ENCODE peak calls at places on chromosomes 11 and 22, in five cellular contexts. B is D721Med, X is thoracic aorta, L is mesothelial cell of epicardium, C is Calu3. K is an unnamed sample.

GRCh38 chr11:22192642-22193347 is at the start of gene ANO5:
- DNase-seq in X (peak; percentile 7), B (peak; percentile 51), L (peak; percentile 40), C (peak; percentile 77), K (peak; percentile 66)

GRCh38 chr11:86804871-86805415 is 4.6 kb downstream of the PRSS23 start:
- DNase-seq in X (no peak), C (no peak), L (no peak), B (no peak), K (no peak)

GRCh38 chr11:66043008-66043906 is 5.7 kb downstream of the GAL3ST3 start:
- DNase-seq in L (no peak), X (no peak), B (no peak), C (no peak), K (no peak)

GRCh38 chr22:40416267-40416570 is 45.8 kb downstream of the SGSM3 start:
- DNase-seq in L (no peak), C (no peak), B (no peak), X (no peak), K (no peak)

GRCh38 chr11:70205049-70205725 is 2.1 kb downstream of the FADD start:
- DNase-seq in X (no peak), B (no peak), C (no peak), L (no peak), K (no peak)

GRCh38 chr11:1744137-1744878 is 6.1 kb downstream of the IFITM10 start:
- DNase-seq in B (no peak), L (no peak), C (no peak), X (no peak), K (no peak)

GRCh38 chr11:129313588-129314288 is 61.9 kb upstream of the BARX2 start:
- DNase-seq in X (no peak), L (no peak), B (no peak), C (no peak), K (no peak)

GRCh38 chr11:58616594-58616993 is 5.9 kb upstream of the CNTF start:
- DNase-seq in B (no peak), C (no peak), L (no peak), X (no peak), K (no peak)

GRCh38 chr11:30505603-30506002 is 80.5 kb downstream of the MPPED2 start:
- DNase-seq in X (no peak), L (no peak), B (no peak), C (no peak), K (no peak)

GRCh38 chr11:96091476-96091875 is 167.6 kb upstream of the MTMR2 start:
- DNase-seq in L (no peak), X (no peak), B (no peak), C (no peak), K (no peak)

GRCh38 chr11:94314064-94314463 is 9.7 kb downstream of the IZUMO1R start:
- DNase-seq in L (no peak), B (no peak), X (no peak), C (no peak), K (no peak)

GRCh38 chr11:2561283-2562180 is 116.7 kb downstream of the KCNQ1 start:
- DNase-seq in C (no peak), B (no peak), X (no peak), L (peak; percentile 13), K (no peak)

GRCh38 chr11:130832571-130833432 is 83.5 kb downstream of the SNX19 start:
- DNase-seq in X (no peak), L (no peak), C (no peak), B (no peak), K (no peak)

GRCh38 chr11:1652778-1653540 is 23.4 kb downstream of the KRTAP5-5 start:
- DNase-seq in B (peak; percentile 60), C (peak; percentile 83), X (peak; percentile 21), L (peak; percentile 71), K (peak; percentile 90)

GRCh38 chr11:132777067-132777975 is 755.0 kb downstream of the OPCML start:
- DNase-seq in X (no peak), L (no peak), B (no peak), C (no peak), K (no peak)

GRCh38 chr11:120055646-120056045 is 82.3 kb downstream of the TRIM29 start:
- DNase-seq in B (no peak), L (no peak), X (no peak), C (no peak), K (no peak)

GRCh38 chr11:28757725-28758515 is 649.7 kb downstream of the METTL15 start:
- DNase-seq in C (no peak), B (no peak), L (no peak), X (no peak), K (no peak)

GRCh38 chr11:40029406-40029805 is 1430.0 kb downstream of the LRRC4C start:
- DNase-seq in X (no peak), C (no peak), L (no peak), B (no peak), K (no peak)

GRCh38 chr11:122045181-122045586 is 70.8 kb downstream of the BLID start:
- DNase-seq in X (no peak), L (no peak), B (no peak), C (no peak), K (no peak)

GRCh38 chr22:24156915-24157782 is 24.1 kb upstream of the SUSD2 start:
- DNase-seq in X (peak; percentile 65), B (peak; percentile 81), L (peak; percentile 49), C (peak; percentile 93), K (peak; percentile 86)

GRCh38 chr11:64204464-64204989 is 2.0 kb upstream of the FERMT3 start:
- DNase-seq in C (peak; percentile 78), B (peak; percentile 94), X (no peak), L (no peak), K (peak; percentile 64)

GRCh38 chr22:22752556-22753477 is 108.4 kb downstream of the GGTLC2 start:
- DNase-seq in B (no peak), C (no peak), X (no peak), L (no peak), K (no peak)

GRCh38 chr22:43852605-43853327 is 9.5 kb downstream of the SULT4A1 start:
- DNase-seq in X (no peak), B (no peak), C (no peak), L (no peak), K (peak; percentile 34)

GRCh38 chr22:22168190-22168940 is 76.2 kb upstream of the VPREB1 start:
- DNase-seq in L (no peak), C (peak; percentile 49), X (no peak), B (no peak), K (no peak)

GRCh38 chr11:10255388-10256125 is 38.5 kb downstream of the SBF2 start:
- DNase-seq in X (no peak), B (no peak), C (no peak), L (no peak), K (no peak)

GRCh38 chr22:27306771-27307170 is 494.8 kb downstream of the MN1 start:
- DNase-seq in X (no peak), B (no peak), L (no peak), C (no peak), K (no peak)

GRCh38 chr11:65814131-65814959 is 19.4 kb upstream of the SNX32 start:
- DNase-seq in L (no peak), X (no peak), C (no peak), B (no peak), K (no peak)

GRCh38 chr11:2447951-2448650 is 3.3 kb downstream of the KCNQ1 start:
- DNase-seq in X (no peak), B (no peak), L (no peak), C (no peak), K (no peak)

GRCh38 chr11:33716236-33716635 is 15.6 kb upstream of the C11orf91 start:
- DNase-seq in C (no peak), B (no peak), X (no peak), L (no peak), K (no peak)

GRCh38 chr22:33785283-33785991 is 134.8 kb downstream of the LARGE1 start:
- DNase-seq in X (no peak), L (no peak), B (no peak), C (no peak), K (no peak)

GRCh38 chr22:42074153-42074750 is at the start of gene PHETA2:
- DNase-seq in C (peak; percentile 34), X (no peak), B (no peak), L (no peak), K (peak; percentile 60)
- TF ChIP-seq CTCF in C (peak; percentile 46), X (peak; percentile 60), B (no peak), L (peak; percentile 37), K (peak; percentile 25)

GRCh38 chr11:80778432-80778831 is 1337.6 kb upstream of the TENM4 start:
- DNase-seq in X (no peak), C (no peak), L (no peak), B (no peak), K (no peak)

GRCh38 chr11:80783561-80783960 is 1342.7 kb upstream of the TENM4 start:
- DNase-seq in L (no peak), C (no peak), B (no peak), X (no peak), K (no peak)

GRCh38 chr11:80779907-80780615 is 1339.2 kb upstream of the TENM4 start:
- DNase-seq in L (no peak), C (no peak), B (no peak), X (no peak), K (no peak)

DNA sequence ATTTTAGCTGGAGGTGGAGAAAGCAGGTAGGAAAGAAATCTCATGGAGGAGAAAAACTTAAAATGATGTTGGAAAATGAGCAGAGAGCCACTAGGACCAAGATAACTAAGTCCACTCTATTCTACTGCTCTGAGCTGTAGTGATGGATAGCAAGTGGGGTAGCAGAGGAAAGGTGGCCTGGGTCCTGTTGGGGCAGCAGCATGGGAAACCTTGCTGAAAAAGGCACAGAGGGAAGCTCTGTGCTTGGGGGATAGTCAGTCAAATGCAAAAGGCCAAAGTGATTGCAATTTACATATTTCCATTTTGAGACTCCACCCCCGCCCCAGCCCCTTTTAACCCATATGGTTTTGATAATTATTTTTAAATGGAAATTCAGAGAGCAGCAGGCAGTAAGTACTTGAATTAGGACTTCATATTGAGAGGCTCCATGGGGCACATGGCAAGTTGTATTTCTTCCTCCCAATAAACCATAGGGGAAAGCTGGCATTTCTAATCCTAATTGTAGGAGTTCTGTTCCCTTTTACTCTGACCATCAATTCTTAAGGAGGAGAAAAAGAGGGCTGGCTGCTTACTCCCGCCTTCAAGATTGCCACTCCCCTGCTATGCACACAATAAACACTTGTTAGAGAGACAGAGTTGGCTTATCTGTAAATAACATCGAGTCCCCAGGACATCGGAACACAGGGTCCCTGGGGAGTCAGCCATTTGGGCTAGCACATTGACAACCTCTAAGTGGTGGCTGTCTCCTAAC is 1341.5 kb upstream of the TENM4 start:
- DNase-seq in B (no peak), C (no peak), X (no peak), L (no peak), K (no peak)
- TF ChIP-seq CTCF in B (no peak), C (no peak), X (no peak), L (no peak), K (no peak)

GRCh38 chr11:114953039-114953438 is 274.7 kb downstream of the NXPE2 start:
- DNase-seq in B (no peak), L (no peak), C (no peak), X (no peak), K (no peak)
- TF ChIP-seq CTCF in B (peak; percentile 38), L (no peak), C (no peak), X (no peak), K (no peak)

GRCh38 chr11:106990322-106990721 is 28.0 kb downstream of the GUCY1A2 start:
- DNase-seq in L (no peak), B (peak; percentile 15), C (no peak), X (no peak), K (no peak)

GRCh38 chr11:106986673-106987072 is 31.6 kb downstream of the GUCY1A2 start:
- DNase-seq in L (no peak), X (no peak), C (no peak), B (no peak), K (no peak)

GRCh38 chr11:106989056-106989455 is 29.2 kb downstream of the GUCY1A2 start:
- DNase-seq in X (no peak), B (no peak), C (no peak), L (no peak), K (no peak)

GRCh38 chr11:106986261-106986660 is 32.0 kb downstream of the GUCY1A2 start:
- DNase-seq in X (no peak), B (no peak), C (no peak), L (no peak), K (no peak)

GRCh38 chr11:106988151-106988806 is 30.0 kb downstream of the GUCY1A2 start:
- DNase-seq in C (no peak), X (no peak), L (no peak), B (no peak), K (no peak)
- TF ChIP-seq CTCF in C (no peak), X (no peak), L (no peak), B (no peak), K (no peak)

K was measured in endothelial cell.